ENCODE peak calls at places on chromosome 10, in five cellular contexts. L is kidney, E is hepatocyte, G is psoas muscle, J is upper lobe of right lung. Q is an unnamed sample.

GRCh38 chr10:122301055-122301810 is 30.1 kb downstream of the BTBD16 start:
- DNase-seq in J (no peak), E (peak), G (no peak), L (no peak), Q (no peak)

GRCh38 chr10:117253908-117254307 is 13.0 kb downstream of the SLC18A2 start:
- DNase-seq in E (no peak), G (no peak), J (no peak), L (no peak), Q (no peak)

GRCh38 chr10:79981673-79982485 is 33.0 kb upstream of the SFTPD start:
- DNase-seq in J (peak), L (peak), E (peak), G (peak), Q (no peak)

GRCh38 chr10:32972929-32973328 is 14.9 kb upstream of the ITGB1 start:
- DNase-seq in J (no peak), E (no peak), G (no peak), L (no peak), Q (no peak)

GRCh38 chr10:10094700-10095099 is 923.0 kb upstream of the CELF2 start:
- DNase-seq in L (no peak), G (no peak), E (peak), J (no peak), Q (no peak)

GRCh38 chr10:133199488-133199885 is 30.5 kb upstream of the UTF1 start:
- DNase-seq in G (peak), E (no peak), J (no peak), L (peak), Q (no peak)

GRCh38 chr10:115118346-115118745 is 25.2 kb downstream of the ATRNL1 start:
- DNase-seq in E (no peak), J (no peak), L (no peak), G (no peak), Q (no peak)

GRCh38 chr10:43689955-43690771 is 41.5 kb upstream of the ZNF32 start:
- DNase-seq in L (peak), J (peak), E (peak), G (peak), Q (peak)

GRCh38 chr10:76779163-76779820 is 858.3 kb downstream of the KCNMA1 start:
- DNase-seq in G (no peak), L (no peak), J (no peak), E (peak), Q (no peak)

GRCh38 chr10:120963053-120963533 is 111.9 kb downstream of the WDR11 start:
- DNase-seq in J (peak), L (peak), G (no peak), E (no peak), Q (no peak)

GRCh38 chr10:70324341-70324861 is 40.6 kb upstream of the NPFFR1 start:
- DNase-seq in E (no peak), J (no peak), L (peak), G (peak), Q (no peak)

GRCh38 chr10:28202941-28203352 is 99.9 kb downstream of the MPP7 start:
- DNase-seq in E (no peak), G (peak), L (no peak), J (no peak), Q (no peak)

DNA sequence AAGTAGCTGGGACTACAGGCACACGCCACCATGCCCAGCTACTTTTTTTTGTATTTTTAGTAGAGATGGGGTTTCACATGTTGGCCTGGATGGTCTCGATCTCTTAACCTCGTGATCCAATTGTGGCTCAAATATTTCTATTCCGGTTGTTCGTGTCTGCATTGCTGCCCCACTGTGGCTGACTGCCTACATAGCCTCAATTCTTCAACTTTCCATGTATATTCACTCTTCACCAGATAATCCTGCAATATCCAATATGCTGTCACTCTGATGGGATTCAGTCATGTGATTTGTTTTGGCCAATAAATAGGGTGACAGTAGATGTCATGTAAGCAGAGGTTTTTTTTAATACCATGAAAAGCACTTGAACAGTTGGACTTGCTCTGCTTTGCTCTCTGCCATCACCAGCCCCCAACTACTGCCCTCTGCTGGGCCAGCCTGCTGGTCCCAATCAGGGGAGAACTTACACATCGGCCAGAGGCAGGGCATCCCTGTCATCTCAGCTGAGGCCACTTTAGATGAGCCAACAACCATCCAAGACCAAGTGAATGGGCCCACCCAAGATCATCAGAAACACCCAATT is 56.7 kb downstream of the NSUN6 start:
- DNase-seq in E (no peak), J (no peak), L (no peak), G (no peak), Q (no peak)
- TF ChIP-seq CTCF in E (peak), J (no peak), L (no peak), G (no peak), Q (no peak)

GRCh38 chr10:126075009-126075408 is 178.6 kb downstream of the FANK1 start:
- DNase-seq in E (no peak), G (no peak), L (no peak), J (no peak), Q (no peak)
- H3K4me3 ChIP-seq in E (no peak), G (no peak), L (no peak), J (no peak), Q (no peak)

GRCh38 chr10:62581351-62581750 is 207.2 kb downstream of the ZNF365 start:
- DNase-seq in G (peak), L (no peak), E (no peak), J (no peak), Q (no peak)
- H3K27ac ChIP-seq in G (no peak), L (no peak), E (peak), J (no peak), Q (no peak)

GRCh38 chr10:129511758-129512157 is 44.7 kb downstream of the MGMT start:
- DNase-seq in L (no peak), J (no peak), G (no peak), E (no peak), Q (no peak)

GRCh38 chr10:129514568-129515451 is 47.8 kb downstream of the MGMT start:
- DNase-seq in L (no peak), G (no peak), E (no peak), J (no peak), Q (no peak)

GRCh38 chr10:129509835-129510234 is 42.8 kb downstream of the MGMT start:
- DNase-seq in L (no peak), J (no peak), G (no peak), E (no peak), Q (no peak)

GRCh38 chr10:129511086-129511485 is 44.0 kb downstream of the MGMT start:
- DNase-seq in G (no peak), E (no peak), J (no peak), L (no peak), Q (peak)

GRCh38 chr10:129513312-129513711 is 46.3 kb downstream of the MGMT start:
- DNase-seq in L (no peak), J (no peak), G (no peak), E (no peak), Q (no peak)
- TF ChIP-seq CTCF in L (no peak), J (no peak), G (no peak), E (peak), Q (no peak)

GRCh38 chr10:74282853-74283205 is 131.8 kb downstream of the ADK start:
- DNase-seq in E (no peak), L (no peak), J (no peak), G (no peak), Q (no peak)
- H3K4me3 ChIP-seq in E (no peak), L (no peak), J (no peak), G (no peak), Q (no peak)

GRCh38 chr10:101778151-101778780 is 2.4 kb upstream of the FGF8 start:
- DNase-seq in G (no peak), J (peak), E (no peak), L (peak), Q (peak)
- H3K27ac ChIP-seq in G (no peak), J (no peak), E (no peak), L (no peak), Q (no peak)

Q was measured in CD8-positive, alpha-beta T cell.